ENCODE peak calls at places on chromosomes 13 and 19, in five cellular contexts. Y, M, I, W and S are unnamed samples.

GRCh38 chr19:33207040-33207620 is 13.0 kb downstream of the LRP3 start:
- DNase-seq in M (no peak), Y (no peak), W (no peak), I (no peak), S (no peak)

GRCh38 chr13:47291116-47291656 is 394.3 kb upstream of the HTR2A start:
- DNase-seq in Y (no peak), M (no peak), I (no peak), W (no peak), S (no peak)

GRCh38 chr13:24135674-24136300 is 24.7 kb upstream of the SPATA13 start:
- DNase-seq in I (no peak), M (no peak), W (no peak), Y (no peak), S (no peak)

GRCh38 chr19:39237200-39238184 is 7.3 kb downstream of the IFNL3 start:
- DNase-seq in I (peak), Y (peak), W (peak), M (no peak), S (no peak)

GRCh38 chr13:43878897-43879322 is 630 bp downstream of the CCDC122 start:
- DNase-seq in I (no peak), M (no peak), Y (peak), W (peak), S (no peak)

GRCh38 chr19:48283908-48284307 is 14.0 kb downstream of the ZNF114 start:
- DNase-seq in W (no peak), Y (no peak), M (no peak), I (no peak), S (no peak)

GRCh38 chr19:2381151-2381822 is 21.2 kb downstream of the TMPRSS9 start:
- DNase-seq in M (no peak), I (no peak), Y (no peak), W (no peak), S (no peak)

GRCh38 chr19:4345656-4346383 is 2.5 kb downstream of the MPND start:
- DNase-seq in I (no peak), M (no peak), W (no peak), Y (no peak), S (no peak)

GRCh38 chr13:105363747-105364177 is 1171.7 kb downstream of the EFNB2 start:
- DNase-seq in M (no peak), Y (no peak), I (no peak), W (no peak), S (no peak)

GRCh38 chr19:38326591-38326990 is 6.9 kb downstream of the KCNK6 start:
- DNase-seq in I (no peak), M (no peak), W (no peak), Y (no peak), S (no peak)

GRCh38 chr19:51690359-51691121 is 2.6 kb upstream of the SPACA6 start:
- DNase-seq in M (no peak), W (no peak), I (peak), Y (peak), S (no peak)

GRCh38 chr13:109344552-109345157 is 441.7 kb downstream of the IRS2 start:
- DNase-seq in Y (no peak), M (no peak), I (no peak), W (peak), S (no peak)